ENCODE peak calls at places on chromosome 13, in seven cellular contexts. H is Calu3, L is right cardiac atrium, W is NCI-H510A, N is hippocampal formation, I is pulmonary artery endothelial cell, V is GM23248. Y is an unnamed sample.
A peak's percentile ranks its signal among the peaks of the same experiment; 100 is the strongest.

GRCh38 chr13:32210081-32210480 is 105.1 kb downstream of the ZAR1L start:
- DNase-seq in H (no peak), L (no peak), W (no peak), N (no peak), I (no peak), V (no peak), Y (no peak)

GRCh38 chr13:24038405-24038804 is 122.1 kb upstream of the SPATA13 start:
- DNase-seq in H (peak; percentile 24), L (no peak), W (no peak), N (no peak), I (no peak), V (peak; percentile 76), Y (no peak)

GRCh38 chr13:34224877-34225276 is 406.9 kb downstream of the RFC3 start:
- DNase-seq in H (no peak), L (no peak), W (no peak), N (no peak), I (no peak), V (no peak), Y (no peak)

GRCh38 chr13:98710521-98710920 is 42.0 kb downstream of the SLC15A1 start:
- DNase-seq in H (no peak), L (no peak), W (no peak), N (no peak), I (no peak), V (no peak), Y (no peak)

GRCh38 chr13:97239943-97240788 is 18.0 kb downstream of the MBNL2 start:
- DNase-seq in H (no peak), L (no peak), W (no peak), N (no peak), I (no peak), V (no peak), Y (no peak)

GRCh38 chr13:62167650-62168172 is 752.1 kb upstream of the PCDH20 start:
- DNase-seq in H (no peak), L (no peak), W (no peak), N (no peak), I (no peak), V (no peak), Y (no peak)

GRCh38 chr13:27632214-27632613 is 10.5 kb downstream of the POLR1D start:
- DNase-seq in H (no peak), L (no peak), W (no peak), N (no peak), I (no peak), V (no peak), Y (no peak)

GRCh38 chr13:106867249-106867648 is 299.3 kb upstream of the ARGLU1 start:
- DNase-seq in H (no peak), L (no peak), W (no peak), N (peak; percentile 33), I (peak; percentile 3), V (peak; percentile 9), Y (no peak)

GRCh38 chr13:112696869-112697465 is 7.1 kb downstream of the ATP11A start:
- DNase-seq in H (no peak), L (no peak), W (no peak), N (no peak), I (no peak), V (no peak), Y (no peak)

GRCh38 chr13:98691360-98691759 is 61.1 kb downstream of the SLC15A1 start:
- DNase-seq in H (no peak), L (no peak), W (no peak), N (no peak), I (no peak), V (no peak), Y (no peak)

GRCh38 chr13:27159806-27160563 is 11.6 kb downstream of the USP12 start:
- DNase-seq in H (no peak), L (no peak), W (no peak), N (no peak), I (no peak), V (no peak), Y (no peak)

Y was measured in NCI-H2107.